ENCODE peak calls at places on chromosomes 13 and 19, in six cellular contexts. D is body of pancreas, W is pancreas, A is gastrocnemius medialis, O is IMR-90, N is OCI-LY7. L is an unnamed sample.
A peak's percentile ranks its signal among the peaks of the same experiment; 100 is the strongest.

GRCh38 chr13:27203854-27204253 is 32.2 kb upstream of the USP12 start:
- DNase-seq in W (no peak), D (peak; percentile 15), O (peak; percentile 31), A (no peak), N (no peak), L (no peak)

GRCh38 chr19:36489139-36489919 is at the start of gene ZNF566:
- DNase-seq in D (peak; percentile 95), O (peak; percentile 97), A (peak; percentile 89), W (peak; percentile 94), N (peak; percentile 98), L (peak; percentile 89)

GRCh38 chr19:4366666-4367335 is 23.4 kb downstream of the MPND start:
- DNase-seq in N (no peak), O (no peak), D (no peak), W (no peak), A (no peak), L (no peak)

GRCh38 chr13:87656311-87656710 is 14.9 kb upstream of the SLITRK5 start:
- DNase-seq in N (no peak), O (no peak), A (no peak), D (no peak), W (no peak), L (no peak)

GRCh38 chr19:49400034-49400433 is 12.0 kb downstream of the KASH5 start:
- DNase-seq in W (no peak), A (no peak), O (peak; percentile 11), N (no peak), D (no peak), L (no peak)

GRCh38 chr13:28059214-28059613 is 41.2 kb downstream of the FLT3 start:
- DNase-seq in W (peak; percentile 48), N (peak; percentile 42), D (peak; percentile 70), A (no peak), O (peak; percentile 15), L (no peak)

GRCh38 chr13:79491715-79492114 is 10.8 kb downstream of the NDFIP2 start:
- DNase-seq in O (peak; percentile 71), N (no peak), A (no peak), D (no peak), W (no peak), L (no peak)

GRCh38 chr19:44939668-44940067 is 2.4 kb upstream of the APOC4 start:
- DNase-seq in D (no peak), N (no peak), W (no peak), A (no peak), O (no peak), L (no peak)

GRCh38 chr19:50377051-50377441 is 789 bp downstream of the NR1H2 start:
- DNase-seq in A (no peak), O (no peak), D (peak; percentile 58), N (peak; percentile 82), W (peak; percentile 51), L (no peak)

GRCh38 chr19:15998166-15998565 is 49.4 kb downstream of the OR10H4 start:
- DNase-seq in A (no peak), W (no peak), N (no peak), O (no peak), D (no peak), L (no peak)

GRCh38 chr13:98039964-98040363 is 86.5 kb downstream of the IPO5 start:
- DNase-seq in A (no peak), D (no peak), O (no peak), N (no peak), W (no peak), L (no peak)

GRCh38 chr19:53652476-53652875 is 20.7 kb downstream of the DPRX start:
- DNase-seq in W (no peak), O (no peak), A (no peak), D (no peak), N (no peak), L (no peak)

GRCh38 chr13:109541081-109541480 is 245.3 kb downstream of the IRS2 start:
- DNase-seq in N (no peak), A (no peak), D (no peak), O (no peak), W (no peak), L (no peak)

GRCh38 chr19:48745208-48745995 is 1.3 kb downstream of the IZUMO1 start:
- DNase-seq in D (peak; percentile 84), W (peak; percentile 65), N (peak; percentile 77), O (peak; percentile 57), A (peak; percentile 65), L (peak; percentile 40)

GRCh38 chr13:69292789-69293425 is 814.7 kb upstream of the ATXN8OS start:
- DNase-seq in A (no peak), N (peak; percentile 1), W (no peak), O (no peak), D (no peak), L (no peak)

GRCh38 chr19:49918089-49918488 is 10.9 kb upstream of the ATF5 start:
- DNase-seq in D (no peak), A (no peak), W (no peak), O (no peak), N (no peak), L (no peak)

GRCh38 chr19:48477067-48477685 is 8.0 kb downstream of the CYTH2 start:
- DNase-seq in W (no peak), A (no peak), D (no peak), O (no peak), N (no peak), L (no peak)

GRCh38 chr13:41985788-41986508 is 25.0 kb upstream of the VWA8 start:
- DNase-seq in W (no peak), D (no peak), O (peak; percentile 35), N (no peak), A (no peak), L (no peak)

GRCh38 chr19:6925801-6926751 is 38.7 kb downstream of the ADGRE1 start:
- DNase-seq in D (no peak), N (no peak), A (no peak), O (no peak), W (no peak), L (no peak)

GRCh38 chr19:9881720-9882119 is 46.6 kb downstream of the PIN1 start:
- DNase-seq in N (no peak), D (no peak), A (no peak), O (no peak), W (no peak), L (no peak)

GRCh38 chr19:9883231-9883758 is 48.2 kb downstream of the PIN1 start:
- DNase-seq in N (no peak), A (no peak), W (no peak), O (no peak), D (no peak), L (no peak)

GRCh38 chr19:9885077-9885552 is 50.0 kb downstream of the PIN1 start:
- DNase-seq in O (peak; percentile 23), A (peak; percentile 30), D (peak; percentile 30), W (no peak), N (no peak), L (peak; percentile 6)

GRCh38 chr19:9878511-9879196 is 43.5 kb downstream of the PIN1 start:
- DNase-seq in O (no peak), D (no peak), N (no peak), W (no peak), A (no peak), L (no peak)

DNA sequence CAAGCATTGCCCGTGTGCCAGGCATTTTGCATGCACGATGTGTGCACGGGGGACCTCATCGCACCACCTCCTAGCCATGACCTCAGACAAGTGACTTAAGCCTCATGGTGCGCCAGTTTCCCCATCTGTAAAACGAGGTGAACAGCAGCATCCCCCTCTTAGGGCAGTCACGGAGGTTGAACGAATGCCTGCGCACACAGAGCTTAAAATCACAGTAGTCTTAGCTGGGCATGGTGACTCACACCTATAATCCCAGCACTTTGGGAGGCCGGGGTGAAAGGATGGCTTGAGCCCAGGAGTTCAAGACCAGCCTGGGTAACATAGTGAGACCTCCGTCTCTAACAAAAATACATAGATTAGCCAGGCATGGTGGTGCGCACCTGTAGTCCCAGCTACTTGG is 48.6 kb downstream of the PIN1 start:
- DNase-seq in D (no peak), O (no peak), W (no peak), N (no peak), A (no peak), L (no peak)
- H3K27ac ChIP-seq in D (no peak overlapping the region), O (no peak overlapping the region), W (no peak overlapping the region), N (no peak overlapping the region), A (no peak overlapping the region), L (no peak overlapping the region)

DNA sequence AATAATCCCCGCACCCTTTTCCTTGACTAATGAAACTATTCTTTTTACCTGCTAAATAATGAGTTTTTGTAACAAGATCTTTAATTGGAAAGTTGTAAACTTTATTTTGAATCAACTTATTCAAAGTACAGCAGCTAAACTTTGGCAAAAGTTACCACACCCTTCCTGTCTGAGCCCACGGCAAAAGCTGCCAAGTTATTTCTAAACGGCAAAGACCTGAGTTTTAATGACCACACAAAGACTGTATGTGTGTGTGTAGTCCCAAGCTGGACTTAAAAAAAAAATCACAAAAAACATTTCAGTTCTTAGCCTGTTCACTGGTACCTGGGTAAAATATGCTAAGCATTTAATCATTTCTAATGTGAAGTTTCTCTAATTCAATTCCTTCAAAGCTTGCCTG is 60.7 kb downstream of the ZAR1L start:
- DNase-seq in O (no peak), A (no peak), N (no peak), D (no peak), W (no peak), L (no peak)
- H3K27ac ChIP-seq in O (no peak overlapping the region), A (peak overlapping the region; percentile 65), N (no peak overlapping the region), D (peak overlapping the region; percentile 75), W (peak overlapping the region; percentile 18), L (no peak overlapping the region)

GRCh38 chr13:99257291-99257690 is 888 bp downstream of the GPR18 start:
- DNase-seq in N (peak; percentile 13), W (no peak), O (no peak), A (no peak), D (no peak), L (no peak)
- H3K27ac ChIP-seq in N (peak overlapping the region; percentile 97), W (no peak overlapping the region), O (no peak overlapping the region), A (no peak overlapping the region), D (no peak overlapping the region), L (no peak overlapping the region)

GRCh38 chr19:939922-940321 is 14.1 kb downstream of the ARID3A start:
- DNase-seq in A (no peak), D (no peak), N (no peak), O (no peak), W (no peak), L (no peak)

GRCh38 chr19:940591-941291 is 14.9 kb downstream of the ARID3A start:
- DNase-seq in N (no peak), D (peak; percentile 91), O (peak; percentile 57), A (peak; percentile 48), W (peak; percentile 85), L (peak; percentile 57)

GRCh38 chr19:939439-939838 is 13.6 kb downstream of the ARID3A start:
- DNase-seq in D (no peak), O (no peak), W (no peak), N (no peak), A (no peak), L (no peak)

GRCh38 chr19:942133-942645 is 16.4 kb downstream of the ARID3A start:
- DNase-seq in W (no peak), O (no peak), D (no peak), A (no peak), N (no peak), L (no peak)

DNA sequence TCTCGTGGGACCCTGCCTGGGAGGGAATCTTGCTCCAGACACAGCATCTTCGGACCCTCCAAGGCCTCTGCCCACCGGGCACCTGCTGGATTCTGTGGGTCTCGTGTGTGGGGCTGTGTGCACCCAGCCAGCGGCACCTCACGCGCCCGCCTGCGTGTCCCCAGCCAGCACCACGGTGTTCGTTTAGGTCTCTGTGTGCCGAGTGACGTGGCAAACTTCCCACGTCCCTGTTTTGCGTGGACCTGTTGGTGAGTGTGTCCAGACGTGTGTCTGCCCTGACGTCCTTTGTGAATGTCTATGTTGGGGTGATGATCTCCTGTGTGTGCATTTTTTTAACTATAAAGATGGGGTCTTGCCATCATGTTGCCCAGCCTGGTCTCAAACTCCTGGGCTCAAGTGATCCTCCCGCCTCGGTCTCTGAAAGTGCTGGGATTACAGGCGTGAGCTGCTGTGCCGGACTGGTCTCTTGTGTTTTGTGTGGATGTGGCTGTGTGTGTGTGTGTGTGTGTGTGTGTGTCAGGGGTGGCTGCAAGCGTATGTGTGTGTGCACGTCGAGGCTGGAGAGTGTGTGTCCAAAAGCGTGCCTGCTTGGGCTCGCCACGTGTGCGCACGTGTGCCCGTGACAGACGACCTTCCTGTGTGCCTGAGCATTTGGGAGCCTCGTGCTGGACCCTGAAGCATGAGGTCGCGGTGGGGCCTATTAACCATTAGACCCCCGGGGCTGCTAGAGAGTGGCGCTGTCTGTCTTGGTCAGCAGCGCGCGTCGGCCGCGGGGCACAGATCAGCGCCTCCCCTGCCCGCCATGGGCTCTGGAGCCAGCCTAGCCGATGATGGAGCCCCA is 15.7 kb downstream of the ARID3A start:
- DNase-seq in W (no peak), O (no peak), A (no peak), N (no peak), D (no peak), L (no peak)
- H3K27ac ChIP-seq in W (peak overlapping the region; percentile 83), O (peak overlapping the region; percentile 23), A (no peak overlapping the region), N (no peak overlapping the region), D (peak overlapping the region; percentile 94), L (no peak overlapping the region)

L was measured in caudate nucleus.